ENCODE peak calls at places on chromosomes 6 and 20, in four cellular contexts. One of them, this sample, is unnamed.

GRCh38 chr20:25553819-25554296 is 31.5 kb downstream of the NINL start:
- DNase-seq in nephron progenitor cell: peak
- DNase-seq in stimulated activated CD8-positive, alpha-beta memory T cell treated with anti-CD3 and anti-CD28 coated beads, Interleukin-15, amount 100 ng/mL, for 4 hours: no peak
- DNase-seq in OCI-LY7: no peak
- DNase-seq in this sample: peak

GRCh38 chr20:45176526-45176925 is 1.8 kb downstream of the PI3 start:
- DNase-seq in nephron progenitor cell: no peak
- DNase-seq in stimulated activated CD8-positive, alpha-beta memory T cell treated with anti-CD3 and anti-CD28 coated beads, Interleukin-15, amount 100 ng/mL, for 4 hours: no peak
- DNase-seq in OCI-LY7: no peak
- DNase-seq in this sample: no peak

GRCh38 chr6:159828074-159828473 is 28.0 kb downstream of the PNLDC1 start:
- DNase-seq in nephron progenitor cell: no peak
- DNase-seq in stimulated activated CD8-positive, alpha-beta memory T cell treated with anti-CD3 and anti-CD28 coated beads, Interleukin-15, amount 100 ng/mL, for 4 hours: no peak
- DNase-seq in OCI-LY7: no peak
- DNase-seq in this sample: no peak

GRCh38 chr6:16241321-16241689 is 2.9 kb downstream of the GMPR start:
- DNase-seq in nephron progenitor cell: no peak
- DNase-seq in stimulated activated CD8-positive, alpha-beta memory T cell treated with anti-CD3 and anti-CD28 coated beads, Interleukin-15, amount 100 ng/mL, for 4 hours: no peak
- DNase-seq in OCI-LY7: no peak
- DNase-seq in this sample: no peak

GRCh38 chr6:166194885-166195860 is 27.5 kb upstream of the TBXT start:
- DNase-seq in nephron progenitor cell: no peak
- DNase-seq in stimulated activated CD8-positive, alpha-beta memory T cell treated with anti-CD3 and anti-CD28 coated beads, Interleukin-15, amount 100 ng/mL, for 4 hours: no peak
- DNase-seq in OCI-LY7: no peak
- DNase-seq in this sample: no peak

GRCh38 chr6:35558571-35558970 is 45.9 kb upstream of the TULP1 start:
- DNase-seq in nephron progenitor cell: no peak
- DNase-seq in stimulated activated CD8-positive, alpha-beta memory T cell treated with anti-CD3 and anti-CD28 coated beads, Interleukin-15, amount 100 ng/mL, for 4 hours: no peak
- DNase-seq in OCI-LY7: no peak
- DNase-seq in this sample: no peak

GRCh38 chr20:60761056-60761455 is 491.0 kb upstream of the CDH4 start:
- DNase-seq in nephron progenitor cell: no peak
- DNase-seq in stimulated activated CD8-positive, alpha-beta memory T cell treated with anti-CD3 and anti-CD28 coated beads, Interleukin-15, amount 100 ng/mL, for 4 hours: no peak
- DNase-seq in OCI-LY7: no peak
- DNase-seq in this sample: no peak

GRCh38 chr6:170074907-170075306 is 216.0 kb downstream of the DLL1 start:
- DNase-seq in nephron progenitor cell: no peak
- DNase-seq in stimulated activated CD8-positive, alpha-beta memory T cell treated with anti-CD3 and anti-CD28 coated beads, Interleukin-15, amount 100 ng/mL, for 4 hours: no peak
- DNase-seq in OCI-LY7: peak
- DNase-seq in this sample: no peak

GRCh38 chr20:46004813-46005505 is 3.7 kb upstream of the MMP9 start:
- DNase-seq in nephron progenitor cell: no peak
- DNase-seq in stimulated activated CD8-positive, alpha-beta memory T cell treated with anti-CD3 and anti-CD28 coated beads, Interleukin-15, amount 100 ng/mL, for 4 hours: no peak
- DNase-seq in OCI-LY7: peak
- DNase-seq in this sample: peak

GRCh38 chr20:51860015-51860882 is 57.9 kb upstream of the SALL4 start:
- DNase-seq in nephron progenitor cell: peak
- DNase-seq in stimulated activated CD8-positive, alpha-beta memory T cell treated with anti-CD3 and anti-CD28 coated beads, Interleukin-15, amount 100 ng/mL, for 4 hours: no peak
- DNase-seq in OCI-LY7: no peak
- DNase-seq in this sample: peak

GRCh38 chr6:52976591-52977035 is 18.5 kb downstream of the GSTA4 start:
- DNase-seq in nephron progenitor cell: peak
- DNase-seq in stimulated activated CD8-positive, alpha-beta memory T cell treated with anti-CD3 and anti-CD28 coated beads, Interleukin-15, amount 100 ng/mL, for 4 hours: no peak
- DNase-seq in OCI-LY7: no peak
- DNase-seq in this sample: no peak

GRCh38 chr20:14235355-14235754 is 102.1 kb downstream of the FLRT3 start:
- DNase-seq in nephron progenitor cell: no peak
- DNase-seq in stimulated activated CD8-positive, alpha-beta memory T cell treated with anti-CD3 and anti-CD28 coated beads, Interleukin-15, amount 100 ng/mL, for 4 hours: no peak
- DNase-seq in OCI-LY7: no peak
- DNase-seq in this sample: peak

GRCh38 chr20:45347297-45347935 is 808 bp downstream of the SDC4 start:
- DNase-seq in nephron progenitor cell: no peak
- DNase-seq in stimulated activated CD8-positive, alpha-beta memory T cell treated with anti-CD3 and anti-CD28 coated beads, Interleukin-15, amount 100 ng/mL, for 4 hours: no peak
- DNase-seq in OCI-LY7: no peak
- DNase-seq in this sample: peak

GRCh38 chr6:156976144-156977088 is 199.2 kb downstream of the ARID1B start:
- DNase-seq in nephron progenitor cell: no peak
- DNase-seq in stimulated activated CD8-positive, alpha-beta memory T cell treated with anti-CD3 and anti-CD28 coated beads, Interleukin-15, amount 100 ng/mL, for 4 hours: no peak
- DNase-seq in OCI-LY7: peak
- DNase-seq in this sample: peak

GRCh38 chr6:50850223-50850751 is 31.6 kb downstream of the TFAP2B start:
- DNase-seq in nephron progenitor cell: peak
- DNase-seq in stimulated activated CD8-positive, alpha-beta memory T cell treated with anti-CD3 and anti-CD28 coated beads, Interleukin-15, amount 100 ng/mL, for 4 hours: no peak
- DNase-seq in OCI-LY7: no peak
- DNase-seq in this sample: peak

GRCh38 chr20:34110025-34111013 is 1.7 kb downstream of the EIF2S2 start:
- DNase-seq in nephron progenitor cell: no peak
- DNase-seq in stimulated activated CD8-positive, alpha-beta memory T cell treated with anti-CD3 and anti-CD28 coated beads, Interleukin-15, amount 100 ng/mL, for 4 hours: no peak
- DNase-seq in OCI-LY7: peak
- DNase-seq in this sample: no peak

GRCh38 chr6:108689279-108690161 is 128.8 kb downstream of the FOXO3 start:
- DNase-seq in nephron progenitor cell: no peak
- DNase-seq in stimulated activated CD8-positive, alpha-beta memory T cell treated with anti-CD3 and anti-CD28 coated beads, Interleukin-15, amount 100 ng/mL, for 4 hours: no peak
- DNase-seq in OCI-LY7: no peak
- DNase-seq in this sample: peak

GRCh38 chr6:33091957-33092356 is 16.2 kb downstream of the HLA-DPB1 start:
- DNase-seq in nephron progenitor cell: peak
- DNase-seq in stimulated activated CD8-positive, alpha-beta memory T cell treated with anti-CD3 and anti-CD28 coated beads, Interleukin-15, amount 100 ng/mL, for 4 hours: no peak
- DNase-seq in OCI-LY7: peak
- DNase-seq in this sample: no peak

GRCh38 chr6:6823568-6824224 is 235.2 kb downstream of the LY86 start:
- DNase-seq in nephron progenitor cell: no peak
- DNase-seq in stimulated activated CD8-positive, alpha-beta memory T cell treated with anti-CD3 and anti-CD28 coated beads, Interleukin-15, amount 100 ng/mL, for 4 hours: no peak
- DNase-seq in OCI-LY7: no peak
- DNase-seq in this sample: no peak

GRCh38 chr6:28794175-28795002 is 129.4 kb downstream of the TRIM27 start:
- DNase-seq in nephron progenitor cell: no peak
- DNase-seq in stimulated activated CD8-positive, alpha-beta memory T cell treated with anti-CD3 and anti-CD28 coated beads, Interleukin-15, amount 100 ng/mL, for 4 hours: no peak
- DNase-seq in OCI-LY7: peak
- DNase-seq in this sample: peak

GRCh38 chr6:20354366-20354765 is 47.3 kb upstream of the E2F3 start:
- DNase-seq in nephron progenitor cell: no peak
- DNase-seq in stimulated activated CD8-positive, alpha-beta memory T cell treated with anti-CD3 and anti-CD28 coated beads, Interleukin-15, amount 100 ng/mL, for 4 hours: no peak
- DNase-seq in OCI-LY7: no peak
- DNase-seq in this sample: no peak

GRCh38 chr20:11981366-11981947 is 63.8 kb downstream of the BTBD3 start:
- DNase-seq in nephron progenitor cell: no peak
- DNase-seq in stimulated activated CD8-positive, alpha-beta memory T cell treated with anti-CD3 and anti-CD28 coated beads, Interleukin-15, amount 100 ng/mL, for 4 hours: no peak
- DNase-seq in OCI-LY7: no peak
- DNase-seq in this sample: no peak

GRCh38 chr6:37862415-37862814 is 42.9 kb downstream of the ZFAND3 start:
- DNase-seq in nephron progenitor cell: no peak
- DNase-seq in stimulated activated CD8-positive, alpha-beta memory T cell treated with anti-CD3 and anti-CD28 coated beads, Interleukin-15, amount 100 ng/mL, for 4 hours: no peak
- DNase-seq in OCI-LY7: no peak
- DNase-seq in this sample: peak

GRCh38 chr20:21615617-21616080 is 89.8 kb upstream of the PAX1 start:
- DNase-seq in nephron progenitor cell: peak
- DNase-seq in stimulated activated CD8-positive, alpha-beta memory T cell treated with anti-CD3 and anti-CD28 coated beads, Interleukin-15, amount 100 ng/mL, for 4 hours: no peak
- DNase-seq in OCI-LY7: peak
- DNase-seq in this sample: peak

GRCh38 chr6:27922949-27923348 is 10.8 kb upstream of the OR2B2 start:
- DNase-seq in nephron progenitor cell: no peak
- DNase-seq in stimulated activated CD8-positive, alpha-beta memory T cell treated with anti-CD3 and anti-CD28 coated beads, Interleukin-15, amount 100 ng/mL, for 4 hours: no peak
- DNase-seq in OCI-LY7: no peak
- DNase-seq in this sample: peak

GRCh38 chr20:10877345-10877744 is 203.5 kb upstream of the JAG1 start:
- DNase-seq in nephron progenitor cell: no peak
- DNase-seq in stimulated activated CD8-positive, alpha-beta memory T cell treated with anti-CD3 and anti-CD28 coated beads, Interleukin-15, amount 100 ng/mL, for 4 hours: no peak
- DNase-seq in OCI-LY7: no peak
- DNase-seq in this sample: no peak

GRCh38 chr6:109445382-109445781 is 4.9 kb downstream of the SMPD2 start:
- DNase-seq in nephron progenitor cell: no peak
- DNase-seq in stimulated activated CD8-positive, alpha-beta memory T cell treated with anti-CD3 and anti-CD28 coated beads, Interleukin-15, amount 100 ng/mL, for 4 hours: no peak
- DNase-seq in OCI-LY7: no peak
- DNase-seq in this sample: no peak

This sample was measured in M059J.